ENCODE peak calls at places on chromosomes 4 and X, in six cellular contexts. One of them, this sample, is unnamed.

GRCh38 chr4:143202824-143203223 is 18.1 kb downstream of the USP38 start:
- DNase-seq in fibroblast of mammary gland: peak; percentile 43
- DNase-seq in immature natural killer cell: no peak
- DNase-seq in brain microvascular endothelial cell: no peak
- DNase-seq in stimulated activated CD4-positive, alpha-beta T cell treated with anti-CD3 and anti-CD28 coated beads, TNF-alpha, amount 100 ng/mL, for 24 hours: no peak
- DNase-seq in activated B cell treated with CpG ODN at 0.5 μM for 24 hours: no peak
- DNase-seq in this sample: no peak

GRCh38 chr4:108155373-108155772 is 13.4 kb downstream of the LEF1 start:
- DNase-seq in activated B cell treated with CpG ODN at 0.5 μM for 24 hours: no peak
- DNase-seq in fibroblast of mammary gland: peak; percentile 65
- DNase-seq in brain microvascular endothelial cell: no peak
- DNase-seq in stimulated activated CD4-positive, alpha-beta T cell treated with anti-CD3 and anti-CD28 coated beads, TNF-alpha, amount 100 ng/mL, for 24 hours: no peak
- DNase-seq in immature natural killer cell: no peak
- DNase-seq in this sample: no peak

GRCh38 chr4:1520145-1520661 is 114.0 kb upstream of the NKX1-1 start:
- DNase-seq in stimulated activated CD4-positive, alpha-beta T cell treated with anti-CD3 and anti-CD28 coated beads, TNF-alpha, amount 100 ng/mL, for 24 hours: no peak
- DNase-seq in immature natural killer cell: no peak
- DNase-seq in activated B cell treated with CpG ODN at 0.5 μM for 24 hours: no peak
- DNase-seq in fibroblast of mammary gland: no peak
- DNase-seq in brain microvascular endothelial cell: no peak
- DNase-seq in this sample: no peak

GRCh38 chr4:3311489-3312171 is 18.8 kb downstream of the RGS12 start:
- DNase-seq in activated B cell treated with CpG ODN at 0.5 μM for 24 hours: no peak
- DNase-seq in stimulated activated CD4-positive, alpha-beta T cell treated with anti-CD3 and anti-CD28 coated beads, TNF-alpha, amount 100 ng/mL, for 24 hours: no peak
- DNase-seq in immature natural killer cell: no peak
- DNase-seq in fibroblast of mammary gland: no peak
- DNase-seq in brain microvascular endothelial cell: no peak
- DNase-seq in this sample: no peak

GRCh38 chr4:3475041-3475712 is 12.1 kb downstream of the DOK7 start:
- DNase-seq in stimulated activated CD4-positive, alpha-beta T cell treated with anti-CD3 and anti-CD28 coated beads, TNF-alpha, amount 100 ng/mL, for 24 hours: no peak
- DNase-seq in immature natural killer cell: no peak
- DNase-seq in brain microvascular endothelial cell: no peak
- DNase-seq in fibroblast of mammary gland: no peak
- DNase-seq in activated B cell treated with CpG ODN at 0.5 μM for 24 hours: no peak
- DNase-seq in this sample: no peak

GRCh38 chrX:150063138-150063518 is 124.8 kb upstream of the EOLA2 start:
- DNase-seq in immature natural killer cell: no peak
- DNase-seq in brain microvascular endothelial cell: no peak
- DNase-seq in stimulated activated CD4-positive, alpha-beta T cell treated with anti-CD3 and anti-CD28 coated beads, TNF-alpha, amount 100 ng/mL, for 24 hours: no peak
- DNase-seq in fibroblast of mammary gland: no peak
- DNase-seq in activated B cell treated with CpG ODN at 0.5 μM for 24 hours: no peak
- DNase-seq in this sample: no peak

GRCh38 chr4:75867135-75867534 is 35.1 kb downstream of the PPEF2 start:
- DNase-seq in stimulated activated CD4-positive, alpha-beta T cell treated with anti-CD3 and anti-CD28 coated beads, TNF-alpha, amount 100 ng/mL, for 24 hours: no peak
- DNase-seq in fibroblast of mammary gland: no peak
- DNase-seq in immature natural killer cell: no peak
- DNase-seq in activated B cell treated with CpG ODN at 0.5 μM for 24 hours: no peak
- DNase-seq in brain microvascular endothelial cell: no peak
- DNase-seq in this sample: no peak

GRCh38 chr4:138078751-138079150 is 163.4 kb downstream of the SLC7A11 start:
- DNase-seq in fibroblast of mammary gland: peak; percentile 11
- DNase-seq in activated B cell treated with CpG ODN at 0.5 μM for 24 hours: no peak
- DNase-seq in immature natural killer cell: no peak
- DNase-seq in stimulated activated CD4-positive, alpha-beta T cell treated with anti-CD3 and anti-CD28 coated beads, TNF-alpha, amount 100 ng/mL, for 24 hours: no peak
- DNase-seq in brain microvascular endothelial cell: no peak
- DNase-seq in this sample: no peak

GRCh38 chrX:24899391-24899790 is 116.4 kb downstream of the ARX start:
- DNase-seq in stimulated activated CD4-positive, alpha-beta T cell treated with anti-CD3 and anti-CD28 coated beads, TNF-alpha, amount 100 ng/mL, for 24 hours: no peak
- DNase-seq in fibroblast of mammary gland: no peak
- DNase-seq in activated B cell treated with CpG ODN at 0.5 μM for 24 hours: no peak
- DNase-seq in brain microvascular endothelial cell: no peak
- DNase-seq in immature natural killer cell: no peak
- DNase-seq in this sample: no peak

GRCh38 chr4:153757407-153757806 is 2.4 kb downstream of the RNF175 start:
- DNase-seq in stimulated activated CD4-positive, alpha-beta T cell treated with anti-CD3 and anti-CD28 coated beads, TNF-alpha, amount 100 ng/mL, for 24 hours: no peak
- DNase-seq in immature natural killer cell: no peak
- DNase-seq in activated B cell treated with CpG ODN at 0.5 μM for 24 hours: no peak
- DNase-seq in fibroblast of mammary gland: no peak
- DNase-seq in brain microvascular endothelial cell: no peak
- DNase-seq in this sample: no peak

GRCh38 chr4:126468144-126468543 is 1153.4 kb downstream of the FAT4 start:
- DNase-seq in activated B cell treated with CpG ODN at 0.5 μM for 24 hours: no peak
- DNase-seq in stimulated activated CD4-positive, alpha-beta T cell treated with anti-CD3 and anti-CD28 coated beads, TNF-alpha, amount 100 ng/mL, for 24 hours: no peak
- DNase-seq in brain microvascular endothelial cell: no peak
- DNase-seq in immature natural killer cell: no peak
- DNase-seq in fibroblast of mammary gland: no peak
- DNase-seq in this sample: no peak

GRCh38 chr4:115360441-115360840 is 247.0 kb upstream of the NDST4 start:
- DNase-seq in stimulated activated CD4-positive, alpha-beta T cell treated with anti-CD3 and anti-CD28 coated beads, TNF-alpha, amount 100 ng/mL, for 24 hours: no peak
- DNase-seq in activated B cell treated with CpG ODN at 0.5 μM for 24 hours: no peak
- DNase-seq in fibroblast of mammary gland: peak; percentile 45
- DNase-seq in immature natural killer cell: no peak
- DNase-seq in brain microvascular endothelial cell: no peak
- DNase-seq in this sample: no peak

This sample was measured in effector memory CD8-positive, alpha-beta T cell.